ENCODE peak calls at places on chromosomes 3 and 15, in seven cellular contexts. M is GM06990, I is OCI-LY7, J is heart left ventricle, B is BE2C, R is stomach, F is A549. N is an unnamed sample.

GRCh38 chr15:45790325-45790943 is 155.6 kb downstream of the SQOR start:
- DNase-seq in M (no peak), I (peak; percentile 74), J (peak; percentile 25), B (peak; percentile 49), R (peak; percentile 35), F (peak; percentile 10), N (peak; percentile 16)

GRCh38 chr3:183975981-183976662 is 41.6 kb downstream of the ABCC5 start:
- DNase-seq in M (no peak), I (no peak), J (no peak), B (no peak), R (no peak), F (peak; percentile 7), N (peak; percentile 50)

GRCh38 chr3:68162644-68163043 is 508.2 kb upstream of the SUCLG2 start:
- DNase-seq in M (no peak), I (no peak), J (no peak), B (no peak), R (no peak), F (no peak), N (no peak)

GRCh38 chr3:80087769-80088168 is 320.0 kb upstream of the ROBO1 start:
- DNase-seq in M (no peak), I (no peak), J (no peak), B (no peak), R (no peak), F (no peak), N (no peak)

GRCh38 chr15:45118131-45118588 is 4.0 kb downstream of the DUOXA2 start:
- DNase-seq in M (peak; percentile 56), I (peak; percentile 78), J (peak; percentile 84), B (peak; percentile 94), R (peak; percentile 92), F (peak; percentile 75), N (peak; percentile 89)

GRCh38 chr3:177753498-177754155 is 556.3 kb upstream of the TBL1XR1 start:
- DNase-seq in M (no peak), I (no peak), J (peak; percentile 74), B (peak; percentile 78), R (no peak), F (no peak), N (no peak)

GRCh38 chr3:30496496-30496966 is 109.9 kb upstream of the TGFBR2 start:
- DNase-seq in M (no peak), I (no peak), J (no peak), B (no peak), R (no peak), F (no peak), N (peak; percentile 89)

GRCh38 chr3:86029590-86029989 is 961.4 kb downstream of the VGLL3 start:
- DNase-seq in M (no peak), I (no peak), J (no peak), B (no peak), R (no peak), F (peak; percentile 35), N (no peak)

GRCh38 chr15:86062646-86063193 is 17.0 kb upstream of the AGBL1 start:
- DNase-seq in M (no peak), I (no peak), J (no peak), B (no peak), R (no peak), F (no peak), N (no peak)

GRCh38 chr3:187878776-187879524 is 133.7 kb upstream of the BCL6 start:
- DNase-seq in M (no peak), I (no peak), J (no peak), B (no peak), R (no peak), F (no peak), N (peak; percentile 75)

GRCh38 chr3:119558528-119559339 is 680 bp downstream of the CD80 start:
- DNase-seq in M (no peak), I (no peak), J (no peak), B (no peak), R (no peak), F (no peak), N (no peak)

GRCh38 chr15:45481151-45481550 is 41.4 kb downstream of the SLC30A4 start:
- DNase-seq in M (no peak), I (no peak), J (no peak), B (no peak), R (no peak), F (no peak), N (no peak)

GRCh38 chr15:35166730-35167359 is 81.8 kb upstream of the NANOGP8 start:
- DNase-seq in M (no peak), I (no peak), J (no peak), B (no peak), R (no peak), F (no peak), N (peak; percentile 60)

GRCh38 chr3:151305081-151305777 is 11.4 kb downstream of the GPR87 start:
- DNase-seq in M (no peak), I (no peak), J (no peak), B (no peak), R (peak; percentile 61), F (peak; percentile 82), N (peak; percentile 99)

GRCh38 chr3:172259191-172259590 is 189.1 kb downstream of the GHSR start:
- DNase-seq in M (no peak), I (no peak), J (peak; percentile 37), B (no peak), R (no peak), F (no peak), N (no peak)

GRCh38 chr3:133944641-133945441 is 49.2 kb upstream of the RAB6B start:
- DNase-seq in M (no peak), I (no peak), J (no peak), B (peak; percentile 62), R (no peak), F (no peak), N (peak; percentile 51)

GRCh38 chr15:88057836-88058235 is 198.7 kb downstream of the NTRK3 start:
- DNase-seq in M (no peak), I (no peak), J (no peak), B (no peak), R (no peak), F (no peak), N (no peak)

GRCh38 chr15:58517682-58518525 is 86.1 kb downstream of the LIPC start:
- DNase-seq in M (peak; percentile 33), I (peak; percentile 12), J (no peak), B (no peak), R (no peak), F (no peak), N (no peak)

GRCh38 chr3:54356299-54357037 is 234.1 kb downstream of the CACNA2D3 start:
- DNase-seq in M (no peak), I (no peak), J (peak; percentile 32), B (no peak), R (no peak), F (no peak), N (no peak)

GRCh38 chr15:63373866-63374548 is 7.6 kb downstream of the CA12 start:
- DNase-seq in M (no peak), I (no peak), J (no peak), B (no peak), R (no peak), F (no peak), N (no peak)

GRCh38 chr3:182485306-182485705 is 308.0 kb upstream of the ATP11B start:
- DNase-seq in M (no peak), I (no peak), J (no peak), B (no peak), R (no peak), F (no peak), N (no peak)

GRCh38 chr15:90031231-90031791 is 30.2 kb downstream of the ZNF710 start:
- DNase-seq in M (peak; percentile 74), I (peak; percentile 57), J (no peak), B (no peak), R (no peak), F (no peak), N (peak; percentile 81)

GRCh38 chr3:172289583-172289982 is 158.7 kb downstream of the GHSR start:
- DNase-seq in M (peak; percentile 1), I (no peak), J (peak; percentile 45), B (peak; percentile 56), R (no peak), F (peak; percentile 13), N (no peak)

GRCh38 chr15:59553879-59554735 is 57.5 kb upstream of the GCNT3 start:
- DNase-seq in M (no peak), I (no peak), J (no peak), B (no peak), R (no peak), F (peak; percentile 94), N (peak; percentile 2)

GRCh38 chr3:36826240-36826639 is 61.9 kb upstream of the DCLK3 start:
- DNase-seq in M (no peak), I (no peak), J (no peak), B (no peak), R (no peak), F (no peak), N (no peak)

DNA sequence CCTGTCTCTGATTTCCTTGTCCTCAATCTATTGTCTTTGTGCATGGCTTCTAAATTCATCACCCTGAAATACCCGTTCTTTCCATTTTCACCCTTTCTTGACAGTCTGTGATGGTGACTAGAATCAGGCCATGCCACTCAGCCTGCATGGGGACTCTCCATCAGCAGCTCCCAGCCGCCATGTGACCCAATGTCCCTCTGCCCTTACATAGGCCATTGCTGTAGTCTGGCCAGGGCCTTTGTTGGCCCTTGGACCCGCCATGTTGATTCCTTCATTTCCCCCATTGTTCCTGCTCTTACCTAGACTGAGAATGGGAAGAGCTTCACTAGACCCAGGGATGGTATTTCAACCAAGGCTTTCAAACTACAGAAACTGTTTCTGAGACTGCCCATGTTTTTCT is 45.8 kb downstream of the SPSB4 start:
- DNase-seq in M (no peak), I (no peak), J (no peak), B (no peak), R (no peak), F (no peak), N (no peak)
- H3K4me3 ChIP-seq in M (no peak overlapping the region), I (no peak overlapping the region), J (no peak overlapping the region), B (no peak overlapping the region), R (no peak overlapping the region), F (no peak overlapping the region), N (no peak overlapping the region)

GRCh38 chr15:51909591-51909990 is 62.0 kb downstream of the LEO1 start:
- DNase-seq in M (no peak), I (no peak), J (no peak), B (no peak), R (no peak), F (no peak), N (peak; percentile 28)

GRCh38 chr15:51908312-51908711 is 63.3 kb downstream of the LEO1 start:
- DNase-seq in M (no peak), I (no peak), J (no peak), B (no peak), R (no peak), F (peak; percentile 36), N (peak; percentile 67)

GRCh38 chr15:51904931-51905330 is 66.6 kb downstream of the LEO1 start:
- DNase-seq in M (no peak), I (no peak), J (no peak), B (no peak), R (no peak), F (no peak), N (no peak)

GRCh38 chr15:51912528-51912927 is 59.0 kb downstream of the LEO1 start:
- DNase-seq in M (no peak), I (no peak), J (no peak), B (no peak), R (no peak), F (no peak), N (no peak)

GRCh38 chr15:51907136-51907862 is 64.3 kb downstream of the LEO1 start:
- DNase-seq in M (no peak), I (no peak), J (no peak), B (no peak), R (peak; percentile 64), F (peak; percentile 69), N (peak; percentile 78)
- TF ChIP-seq CTCF in M (peak; percentile 14), I (peak; percentile 37), J (no peak), B (no peak), R (peak; percentile 26), F (peak; percentile 22), N (no peak)

GRCh38 chr3:10816019-10816862 is at the start of gene SLC6A11:
- DNase-seq in M (no peak), I (no peak), J (no peak), B (peak; percentile 7), R (no peak), F (no peak), N (no peak)
- H3K4me3 ChIP-seq in M (no peak within 1 kb of the TSS), I (no peak within 1 kb of the TSS), J (peak within 1 kb of the TSS; percentile 27), B (no peak within 1 kb of the TSS), R (peak within 1 kb of the TSS; percentile 5), F (peak within 1 kb of the TSS; percentile 37), N (no peak within 1 kb of the TSS)

GRCh38 chr3:12425850-12426579 is 58.3 kb upstream of the TSEN2 start:
- DNase-seq in M (no peak), I (no peak), J (no peak), B (no peak), R (no peak), F (no peak), N (peak; percentile 44)
- TF ChIP-seq CTCF in M (no peak), I (no peak), J (no peak), B (no peak), R (no peak), F (no peak), N (no peak)